ENCODE peak calls at places on chromosome X, in six cellular contexts. One of them, this sample, is unnamed.

GRCh38 chrX:37871626-37872302 is 24.4 kb upstream of the DYNLT3 start:
- DNase-seq in HepG2: no peak
- DNase-seq in A549: peak; percentile 69
- DNase-seq in GM12878: no peak
- DNase-seq in K562: peak; percentile 29
- DNase-seq in endothelial cell of umbilical vein: peak; percentile 46
- DNase-seq in this sample: peak; percentile 64

GRCh38 chrX:129836827-129837226 is 6.9 kb downstream of the ZDHHC9 start:
- DNase-seq in HepG2: no peak
- DNase-seq in endothelial cell of umbilical vein: no peak
- DNase-seq in GM12878: no peak
- DNase-seq in K562: no peak
- DNase-seq in A549: no peak
- DNase-seq in this sample: no peak

GRCh38 chrX:111568356-111568755 is 56.9 kb downstream of the SERTM2 start:
- DNase-seq in K562: peak; percentile 10
- DNase-seq in GM12878: no peak
- DNase-seq in A549: peak; percentile 6
- DNase-seq in HepG2: peak; percentile 0
- DNase-seq in endothelial cell of umbilical vein: no peak
- DNase-seq in this sample: peak; percentile 2

GRCh38 chrX:130053236-130053635 is 57.1 kb downstream of the ELF4 start:
- DNase-seq in endothelial cell of umbilical vein: no peak
- DNase-seq in GM12878: no peak
- DNase-seq in HepG2: no peak
- DNase-seq in A549: no peak
- DNase-seq in K562: no peak
- DNase-seq in this sample: no peak

GRCh38 chrX:86047174-86047991 is at the start of gene CHM:
- DNase-seq in endothelial cell of umbilical vein: peak; percentile 93
- DNase-seq in HepG2: peak; percentile 80
- DNase-seq in K562: peak; percentile 71
- DNase-seq in A549: peak; percentile 75
- DNase-seq in GM12878: peak; percentile 63
- DNase-seq in this sample: peak; percentile 81

GRCh38 chrX:87526281-87526680 is 8.7 kb downstream of the KLHL4 start:
- DNase-seq in K562: no peak
- DNase-seq in A549: no peak
- DNase-seq in endothelial cell of umbilical vein: no peak
- DNase-seq in HepG2: no peak
- DNase-seq in GM12878: no peak
- DNase-seq in this sample: no peak

GRCh38 chrX:103780701-103781402 is 4.2 kb downstream of the PLP1 start:
- DNase-seq in A549: no peak
- DNase-seq in GM12878: no peak
- DNase-seq in endothelial cell of umbilical vein: no peak
- DNase-seq in HepG2: no peak
- DNase-seq in K562: no peak
- DNase-seq in this sample: no peak

GRCh38 chrX:22818061-22818460 is 181.7 kb upstream of the DDX53 start:
- DNase-seq in GM12878: no peak
- DNase-seq in A549: no peak
- DNase-seq in HepG2: no peak
- DNase-seq in K562: no peak
- DNase-seq in endothelial cell of umbilical vein: no peak
- DNase-seq in this sample: no peak

GRCh38 chrX:153521034-153521433 is 3.6 kb downstream of the ATP2B3 start:
- DNase-seq in K562: no peak
- DNase-seq in endothelial cell of umbilical vein: no peak
- DNase-seq in HepG2: no peak
- DNase-seq in GM12878: no peak
- DNase-seq in A549: no peak
- DNase-seq in this sample: no peak

GRCh38 chrX:150683536-150684146 is 9.6 kb upstream of the MTMR1 start:
- DNase-seq in GM12878: no peak
- DNase-seq in A549: peak; percentile 35
- DNase-seq in endothelial cell of umbilical vein: peak; percentile 31
- DNase-seq in K562: peak; percentile 27
- DNase-seq in HepG2: peak; percentile 26
- DNase-seq in this sample: peak; percentile 57

GRCh38 chrX:45557390-45557789 is 356.7 kb upstream of the DIPK2B start:
- DNase-seq in K562: no peak
- DNase-seq in HepG2: no peak
- DNase-seq in A549: no peak
- DNase-seq in endothelial cell of umbilical vein: peak; percentile 37
- DNase-seq in GM12878: no peak
- DNase-seq in this sample: peak; percentile 1

GRCh38 chrX:41875142-41875541 is 48.2 kb downstream of the CASK start:
- DNase-seq in GM12878: no peak
- DNase-seq in HepG2: no peak
- DNase-seq in A549: no peak
- DNase-seq in endothelial cell of umbilical vein: no peak
- DNase-seq in K562: no peak
- DNase-seq in this sample: no peak

GRCh38 chrX:40300286-40300890 is 202.6 kb upstream of the BCOR start:
- DNase-seq in A549: no peak
- DNase-seq in GM12878: no peak
- DNase-seq in endothelial cell of umbilical vein: no peak
- DNase-seq in HepG2: peak; percentile 3
- DNase-seq in K562: no peak
- DNase-seq in this sample: no peak

GRCh38 chrX:40299502-40300118 is 201.9 kb upstream of the BCOR start:
- DNase-seq in HepG2: no peak
- DNase-seq in GM12878: no peak
- DNase-seq in K562: no peak
- DNase-seq in A549: no peak
- DNase-seq in endothelial cell of umbilical vein: no peak
- DNase-seq in this sample: no peak

GRCh38 chrX:40298569-40298968 is 200.8 kb upstream of the BCOR start:
- DNase-seq in HepG2: no peak
- DNase-seq in A549: no peak
- DNase-seq in K562: no peak
- DNase-seq in endothelial cell of umbilical vein: no peak
- DNase-seq in GM12878: no peak
- DNase-seq in this sample: no peak

GRCh38 chrX:40297949-40298539 is 200.3 kb upstream of the BCOR start:
- DNase-seq in GM12878: no peak
- DNase-seq in HepG2: no peak
- DNase-seq in A549: no peak
- DNase-seq in endothelial cell of umbilical vein: no peak
- DNase-seq in K562: no peak
- DNase-seq in this sample: no peak

GRCh38 chrX:40299028-40299479 is 201.3 kb upstream of the BCOR start:
- DNase-seq in K562: no peak
- DNase-seq in HepG2: no peak
- DNase-seq in GM12878: no peak
- DNase-seq in A549: no peak
- DNase-seq in endothelial cell of umbilical vein: peak; percentile 6
- DNase-seq in this sample: peak; percentile 41
- TF ChIP-seq MYC in K562: no peak
- TF ChIP-seq MYC in HepG2: no peak
- TF ChIP-seq MYC in GM12878: no peak
- TF ChIP-seq MYC in A549: no peak
- TF ChIP-seq MYC in endothelial cell of umbilical vein: no peak
- TF ChIP-seq MYC in this sample: no peak

DNA sequence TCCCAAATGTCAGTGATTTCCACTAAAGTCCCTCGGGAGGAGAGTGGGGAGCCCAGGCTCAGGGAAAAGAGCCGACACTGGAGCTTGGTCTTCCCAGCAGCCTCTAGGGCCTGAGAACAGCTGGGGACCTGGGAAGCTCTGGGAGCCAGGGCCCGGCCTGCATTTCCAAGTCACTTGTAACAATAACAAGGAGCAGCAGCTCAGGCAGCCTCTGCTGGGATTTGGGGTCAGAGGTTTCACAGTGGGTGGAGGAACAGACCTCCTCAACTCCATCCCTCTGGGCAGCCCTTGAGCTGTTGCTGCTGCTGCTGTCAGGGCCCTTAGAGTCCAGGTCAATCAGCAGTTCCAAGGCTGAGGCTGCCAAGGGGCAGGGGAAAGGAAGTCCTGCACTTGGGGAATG is 11.1 kb downstream of the STARD8 start:
- DNase-seq in endothelial cell of umbilical vein: no peak
- DNase-seq in HepG2: no peak
- DNase-seq in K562: no peak
- DNase-seq in GM12878: no peak
- DNase-seq in A549: no peak
- DNase-seq in this sample: no peak
- H3K4me3 ChIP-seq in endothelial cell of umbilical vein: no peak overlapping the region
- H3K4me3 ChIP-seq in HepG2: no peak overlapping the region
- H3K4me3 ChIP-seq in K562: no peak overlapping the region
- H3K4me3 ChIP-seq in GM12878: no peak overlapping the region
- H3K4me3 ChIP-seq in A549: no peak overlapping the region
- H3K4me3 ChIP-seq in this sample: no peak overlapping the region

GRCh38 chrX:75278991-75279390 is 5.1 kb downstream of the UPRT start:
- DNase-seq in A549: no peak
- DNase-seq in endothelial cell of umbilical vein: no peak
- DNase-seq in K562: no peak
- DNase-seq in GM12878: no peak
- DNase-seq in HepG2: no peak
- DNase-seq in this sample: no peak
- TF ChIP-seq MYC in A549: no peak
- TF ChIP-seq MYC in endothelial cell of umbilical vein: no peak
- TF ChIP-seq MYC in K562: no peak
- TF ChIP-seq MYC in GM12878: no peak
- TF ChIP-seq MYC in HepG2: no peak
- TF ChIP-seq MYC in this sample: no peak

GRCh38 chrX:105816517-105816916 is 5.8 kb upstream of the NRK start:
- DNase-seq in K562: no peak
- DNase-seq in GM12878: no peak
- DNase-seq in HepG2: no peak
- DNase-seq in A549: no peak
- DNase-seq in endothelial cell of umbilical vein: no peak
- DNase-seq in this sample: no peak

GRCh38 chrX:105821471-105822081 is 763 bp upstream of the NRK start:
- DNase-seq in GM12878: no peak
- DNase-seq in HepG2: no peak
- DNase-seq in A549: no peak
- DNase-seq in endothelial cell of umbilical vein: peak; percentile 15
- DNase-seq in K562: no peak
- DNase-seq in this sample: no peak

GRCh38 chrX:105820247-105820646 is 2.1 kb upstream of the NRK start:
- DNase-seq in K562: no peak
- DNase-seq in endothelial cell of umbilical vein: no peak
- DNase-seq in A549: no peak
- DNase-seq in HepG2: no peak
- DNase-seq in GM12878: no peak
- DNase-seq in this sample: no peak

GRCh38 chrX:105823092-105823454 is 734 bp downstream of the NRK start:
- DNase-seq in GM12878: no peak
- DNase-seq in HepG2: no peak
- DNase-seq in K562: no peak
- DNase-seq in endothelial cell of umbilical vein: no peak
- DNase-seq in A549: no peak
- DNase-seq in this sample: no peak

DNA sequence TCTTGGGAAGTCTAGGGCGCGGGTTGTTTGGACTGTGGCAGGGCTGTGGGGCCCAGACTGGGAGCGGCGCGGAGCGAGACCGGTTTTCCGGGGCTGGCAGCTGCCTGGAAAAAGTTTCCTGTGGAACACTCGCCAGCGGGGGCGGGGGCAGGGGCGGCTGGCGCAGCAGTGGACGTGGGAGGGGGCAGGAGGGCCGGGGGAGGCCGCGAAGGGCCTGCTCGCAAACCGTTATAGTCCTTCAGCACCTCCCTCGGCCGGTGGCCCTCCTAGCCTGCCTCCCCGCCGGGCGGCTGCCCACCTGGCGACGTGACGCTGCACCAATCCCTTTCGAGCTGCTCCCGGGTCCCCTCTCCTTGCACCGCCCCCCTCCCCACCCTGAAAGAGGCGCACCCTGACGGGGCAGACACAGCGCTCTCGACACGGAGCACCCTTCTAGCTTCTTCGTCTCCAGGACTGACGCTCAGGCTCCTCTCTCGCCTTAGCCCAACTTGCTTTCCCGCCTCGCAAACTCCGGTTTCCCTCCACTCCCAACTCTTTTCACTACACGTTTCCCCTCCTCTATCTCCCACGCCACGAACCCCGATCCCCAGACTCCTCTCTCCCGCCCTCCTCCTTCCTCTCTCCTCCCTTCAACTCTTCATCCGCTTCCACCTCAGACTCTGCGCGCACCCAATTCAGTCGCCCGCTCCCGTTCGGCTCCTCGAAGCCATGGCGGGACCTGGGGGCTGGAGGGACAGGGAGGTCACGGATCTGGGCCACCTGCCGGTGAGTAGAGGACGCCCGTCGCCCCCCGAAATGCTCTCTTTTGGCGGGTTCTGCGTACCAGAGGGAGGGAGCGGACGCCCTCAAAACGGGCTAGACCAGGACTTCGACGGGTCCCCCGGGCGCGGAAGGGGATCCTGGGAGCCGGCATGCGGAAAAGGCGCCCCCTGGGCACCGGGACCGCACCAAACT is at the start of gene NRK:
- DNase-seq in GM12878: no peak
- DNase-seq in endothelial cell of umbilical vein: peak; percentile 31
- DNase-seq in HepG2: no peak
- DNase-seq in A549: no peak
- DNase-seq in K562: no peak
- DNase-seq in this sample: no peak
- H3K4me3 ChIP-seq in GM12878: no peak within 1 kb of the TSS
- H3K4me3 ChIP-seq in endothelial cell of umbilical vein: peak within 1 kb of the TSS; percentile 40
- H3K4me3 ChIP-seq in HepG2: no peak within 1 kb of the TSS
- H3K4me3 ChIP-seq in A549: no peak within 1 kb of the TSS
- H3K4me3 ChIP-seq in K562: no peak within 1 kb of the TSS
- H3K4me3 ChIP-seq in this sample: no peak within 1 kb of the TSS

GRCh38 chrX:15815779-15816452 is 25.6 kb downstream of the ZRSR2 start:
- DNase-seq in A549: peak; percentile 19
- DNase-seq in endothelial cell of umbilical vein: peak; percentile 2
- DNase-seq in HepG2: peak; percentile 5
- DNase-seq in K562: peak; percentile 13
- DNase-seq in GM12878: peak; percentile 8
- DNase-seq in this sample: peak; percentile 72

GRCh38 chrX:15814811-15815210 is 24.5 kb downstream of the ZRSR2 start:
- DNase-seq in GM12878: no peak
- DNase-seq in endothelial cell of umbilical vein: no peak
- DNase-seq in A549: no peak
- DNase-seq in K562: no peak
- DNase-seq in HepG2: no peak
- DNase-seq in this sample: no peak

GRCh38 chrX:15816453-15816838 is 26.2 kb downstream of the ZRSR2 start:
- DNase-seq in A549: no peak
- DNase-seq in K562: no peak
- DNase-seq in endothelial cell of umbilical vein: no peak
- DNase-seq in GM12878: no peak
- DNase-seq in HepG2: no peak
- DNase-seq in this sample: no peak

GRCh38 chrX:15820106-15821073 is 30.1 kb downstream of the ZRSR2 start:
- DNase-seq in A549: no peak
- DNase-seq in HepG2: no peak
- DNase-seq in endothelial cell of umbilical vein: no peak
- DNase-seq in K562: no peak
- DNase-seq in GM12878: no peak
- DNase-seq in this sample: no peak

DNA sequence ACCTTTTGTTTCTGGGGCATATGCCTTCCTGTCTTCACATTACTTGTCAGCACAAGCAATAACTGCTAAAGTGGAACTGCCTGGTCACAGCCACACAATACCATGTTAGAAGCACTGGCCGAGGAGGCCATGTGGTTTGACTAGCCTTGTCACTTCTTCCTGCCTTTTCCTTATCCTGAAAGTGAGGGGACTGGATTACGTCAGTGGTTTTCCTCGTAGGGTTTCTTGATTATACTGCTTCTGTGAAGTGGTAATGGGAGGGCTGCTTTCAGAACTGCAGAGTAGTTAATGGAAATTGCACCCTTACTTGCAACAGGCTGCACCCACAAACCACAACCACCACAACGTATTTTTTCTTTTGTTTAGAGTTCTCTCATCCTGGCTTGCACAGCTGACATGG is 26.6 kb downstream of the ZRSR2 start:
- DNase-seq in A549: no peak
- DNase-seq in GM12878: peak; percentile 9
- DNase-seq in endothelial cell of umbilical vein: no peak
- DNase-seq in K562: no peak
- DNase-seq in HepG2: no peak
- DNase-seq in this sample: peak; percentile 82
- TF ChIP-seq MYC in A549: no peak
- TF ChIP-seq MYC in GM12878: no peak
- TF ChIP-seq MYC in endothelial cell of umbilical vein: no peak
- TF ChIP-seq MYC in K562: no peak
- TF ChIP-seq MYC in HepG2: no peak
- TF ChIP-seq MYC in this sample: no peak

This sample was measured in NB4.